ENCODE peak calls at places on chromosomes 6 and 20, in nine cellular contexts. Q, A, Z, B, H, I, C, P and S are unnamed samples.

GRCh38 chr6:25960689-25961088 is 1.9 kb upstream of the TRIM38 start:
- DNase-seq in Q (no peak), A (no peak), Z (no peak), B (no peak), H (no peak), I (no peak), C (no peak), P (no peak), S (no peak)

GRCh38 chr6:41272591-41273175 is 13.8 kb downstream of the TREM1 start:
- DNase-seq in Q (no peak), A (no peak), Z (no peak), B (no peak), H (no peak), I (no peak), C (no peak), P (no peak), S (no peak)

GRCh38 chr20:48676125-48676524 is 151.7 kb downstream of the PREX1 start:
- DNase-seq in Q (no peak), A (no peak), Z (no peak), B (no peak), H (no peak), I (no peak), C (no peak), P (no peak), S (no peak)

GRCh38 chr20:12936020-12936419 is 72.8 kb upstream of the SPTLC3 start:
- DNase-seq in Q (no peak), A (no peak), Z (no peak), B (no peak), H (no peak), I (no peak), C (no peak), P (no peak), S (no peak)

GRCh38 chr6:113137411-113137810 is 719.7 kb upstream of the MARCKS start:
- DNase-seq in Q (peak; percentile 33), A (no peak), Z (no peak), B (no peak), H (no peak), I (no peak), C (no peak), P (no peak), S (no peak)

GRCh38 chr20:32964575-32964974 is 39.7 kb downstream of the SUN5 start:
- DNase-seq in Q (no peak), A (no peak), Z (no peak), B (no peak), H (no peak), I (no peak), C (no peak), P (no peak), S (no peak)

GRCh38 chr6:126716012-126716411 is 376.1 kb downstream of the CENPW start:
- DNase-seq in Q (no peak), A (no peak), Z (no peak), B (no peak), H (no peak), I (no peak), C (no peak), P (no peak), S (no peak)

GRCh38 chr6:8219352-8219943 is 117.1 kb upstream of the EEF1E1 start:
- DNase-seq in Q (peak; percentile 76), A (peak; percentile 6), Z (peak; percentile 27), B (peak; percentile 65), H (peak; percentile 8), I (no peak), C (peak; percentile 50), P (peak; percentile 56), S (peak; percentile 47)

GRCh38 chr6:144033816-144034540 is 25.9 kb upstream of the PLAGL1 start:
- DNase-seq in Q (peak; percentile 46), A (no peak), Z (no peak), B (no peak), H (no peak), I (no peak), C (peak; percentile 31), P (peak; percentile 53), S (peak; percentile 54)

GRCh38 chr6:155188707-155189496 is 74.9 kb upstream of the CLDN20 start:
- DNase-seq in Q (peak; percentile 98), A (no peak), Z (no peak), B (peak; percentile 39), H (no peak), I (no peak), C (peak; percentile 91), P (peak; percentile 95), S (peak; percentile 95)

GRCh38 chr6:119220452-119220851 is 129.1 kb downstream of the MAN1A1 start:
- DNase-seq in Q (no peak), A (no peak), Z (no peak), B (no peak), H (no peak), I (no peak), C (no peak), P (no peak), S (no peak)

GRCh38 chr6:49326337-49326736 is 136.7 kb downstream of the MMUT start:
- DNase-seq in Q (peak; percentile 91), A (no peak), Z (no peak), B (no peak), H (no peak), I (no peak), C (no peak), P (peak; percentile 89), S (peak; percentile 71)